ENCODE peak calls at places on chromosomes 1 and 21, in five cellular contexts. S, G, K, X and Y are unnamed samples.

GRCh38 chr1:234188454-234188792 is 184.8 kb upstream of the COA6 start:
- DNase-seq in S (no peak), G (no peak), K (no peak), X (no peak), Y (no peak)

GRCh38 chr1:234398849-234399381 is 25.7 kb downstream of the COA6 start:
- DNase-seq in S (no peak), G (no peak), K (no peak), X (no peak), Y (no peak)

GRCh38 chr1:56068908-56069307 is 510.5 kb downstream of the PLPP3 start:
- DNase-seq in S (no peak), G (no peak), K (no peak), X (no peak), Y (no peak)

GRCh38 chr1:113036639-113037321 is 36.2 kb upstream of the LRIG2 start:
- DNase-seq in S (no peak), G (no peak), K (no peak), X (no peak), Y (no peak)

GRCh38 chr1:119743308-119743707 is 25.4 kb downstream of the HMGCS2 start:
- DNase-seq in S (no peak), G (no peak), K (no peak), X (no peak), Y (no peak)

GRCh38 chr1:11692899-11693590 is 1.5 kb downstream of the DRAXIN start:
- DNase-seq in S (peak; percentile 60), G (no peak), K (no peak), X (peak; percentile 30), Y (peak; percentile 70)

GRCh38 chr21:17513214-17514123 is 626 bp downstream of the CXADR start:
- DNase-seq in S (peak; percentile 20), G (peak; percentile 23), K (peak; percentile 77), X (no peak), Y (no peak)

GRCh38 chr1:169491845-169492281 is 6.1 kb upstream of the SLC19A2 start:
- DNase-seq in S (no peak), G (no peak), K (no peak), X (no peak), Y (no peak)

GRCh38 chr1:28592314-28593071 is 428 bp downstream of the RAB42 start:
- DNase-seq in S (no peak), G (no peak), K (peak; percentile 71), X (no peak), Y (no peak)

GRCh38 chr1:190043655-190044054 is 434.0 kb downstream of the BRINP3 start:
- DNase-seq in S (no peak), G (no peak), K (no peak), X (no peak), Y (no peak)

GRCh38 chr1:236522937-236523703 is 662 bp upstream of the LGALS8 start:
- DNase-seq in S (no peak), G (peak; percentile 33), K (no peak), X (no peak), Y (no peak)

GRCh38 chr1:234276389-234276788 is 96.9 kb upstream of the COA6 start:
- DNase-seq in S (no peak), G (no peak), K (no peak), X (no peak), Y (no peak)

GRCh38 chr1:26281091-26281958 is 1.4 kb downstream of the SH3BGRL3 start:
- DNase-seq in S (no peak), G (no peak), K (no peak), X (no peak), Y (no peak)

GRCh38 chr1:247378334-247379073 is 37.5 kb upstream of the NLRP3 start:
- DNase-seq in S (no peak), G (no peak), K (no peak), X (no peak), Y (no peak)

GRCh38 chr21:45992311-45993209 is 11.0 kb downstream of the COL6A1 start:
- DNase-seq in S (no peak), G (peak; percentile 35), K (peak; percentile 65), X (peak; percentile 30), Y (peak; percentile 65)

GRCh38 chr21:33058468-33059318 is 11.2 kb upstream of the OLIG1 start:
- DNase-seq in S (no peak), G (no peak), K (no peak), X (no peak), Y (no peak)

GRCh38 chr1:151047591-151047924 is at the start of gene C1orf56:
- DNase-seq in S (no peak), G (peak; percentile 74), K (peak; percentile 84), X (peak; percentile 63), Y (peak; percentile 81)

GRCh38 chr1:58065520-58065919 is 481.0 kb downstream of the OMA1 start:
- DNase-seq in S (no peak), G (no peak), K (no peak), X (no peak), Y (no peak)

GRCh38 chr1:72357411-72357810 is 75.1 kb upstream of the NEGR1 start:
- DNase-seq in S (no peak), G (no peak), K (no peak), X (no peak), Y (no peak)

GRCh38 chr1:154159554-154159953 is 4.7 kb upstream of the NUP210L start:
- DNase-seq in S (no peak), G (no peak), K (no peak), X (no peak), Y (no peak)

GRCh38 chr1:44019398-44020044 is 11.7 kb downstream of the SLC6A9 start:
- DNase-seq in S (no peak), G (no peak), K (no peak), X (no peak), Y (no peak)

GRCh38 chr1:9289724-9290493 is 2.8 kb upstream of the SPSB1 start:
- DNase-seq in S (peak; percentile 75), G (peak; percentile 87), K (no peak), X (peak; percentile 90), Y (no peak)

GRCh38 chr21:42649122-42650032 is 4.0 kb upstream of the PDE9A start:
- DNase-seq in S (no peak), G (no peak), K (no peak), X (no peak), Y (no peak)

GRCh38 chr1:82795503-82796149 is 994.9 kb downstream of the ADGRL2 start:
- DNase-seq in S (peak; percentile 10), G (no peak), K (no peak), X (no peak), Y (no peak)

GRCh38 chr1:63674238-63674864 is 81.1 kb downstream of the PGM1 start:
- DNase-seq in S (peak; percentile 95), G (peak; percentile 81), K (no peak), X (peak; percentile 72), Y (peak; percentile 89)

GRCh38 chr1:224769987-224770693 is 154.0 kb downstream of the CNIH3 start:
- DNase-seq in S (peak; percentile 11), G (no peak), K (no peak), X (no peak), Y (no peak)

GRCh38 chr1:200518524-200518923 is 102.0 kb downstream of the KIF14 start:
- DNase-seq in S (no peak), G (no peak), K (no peak), X (no peak), Y (no peak)

GRCh38 chr1:213988639-213989070 is 882 bp downstream of the PROX1 start:
- DNase-seq in S (no peak), G (no peak), K (no peak), X (no peak), Y (no peak)

GRCh38 chr21:36973986-36974850 is 7.7 kb upstream of the HLCS start:
- DNase-seq in S (no peak), G (no peak), K (no peak), X (no peak), Y (no peak)

GRCh38 chr21:33255404-33255803 is 10.8 kb upstream of the IL10RB start:
- DNase-seq in S (no peak), G (no peak), K (no peak), X (no peak), Y (no peak)

GRCh38 chr1:218299416-218299815 is 14.3 kb downstream of the RRP15 start:
- DNase-seq in S (peak; percentile 30), G (no peak), K (no peak), X (no peak), Y (no peak)

GRCh38 chr21:37797403-37797802 is 118.9 kb downstream of the KCNJ6 start:
- DNase-seq in S (no peak), G (no peak), K (no peak), X (no peak), Y (no peak)

DNA sequence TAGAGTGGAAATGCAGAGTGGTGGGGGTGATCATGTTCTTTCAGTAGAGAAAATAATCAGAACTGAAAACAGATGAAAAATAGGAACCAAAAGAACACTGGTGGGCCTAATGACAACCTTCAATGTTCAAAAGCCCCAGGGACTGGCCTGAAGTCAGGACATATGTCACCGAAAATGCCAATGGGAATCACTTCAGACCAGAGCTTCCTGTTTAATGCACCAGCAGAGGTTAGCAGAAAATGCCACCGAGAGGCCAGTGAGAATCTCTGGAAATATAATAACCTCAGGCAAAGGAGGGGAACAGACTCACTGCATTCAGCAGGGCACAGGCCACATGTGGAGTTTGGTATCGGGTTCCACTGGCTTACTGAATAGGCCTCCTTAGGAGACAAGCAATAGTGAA is 15.9 kb upstream of the CD58 start:
- DNase-seq in S (no peak), G (no peak), K (no peak), X (no peak), Y (no peak)
- H3K4me3 ChIP-seq in S (no peak overlapping the region), G (no peak overlapping the region), K (no peak overlapping the region), X (no peak overlapping the region), Y (no peak overlapping the region)

DNA sequence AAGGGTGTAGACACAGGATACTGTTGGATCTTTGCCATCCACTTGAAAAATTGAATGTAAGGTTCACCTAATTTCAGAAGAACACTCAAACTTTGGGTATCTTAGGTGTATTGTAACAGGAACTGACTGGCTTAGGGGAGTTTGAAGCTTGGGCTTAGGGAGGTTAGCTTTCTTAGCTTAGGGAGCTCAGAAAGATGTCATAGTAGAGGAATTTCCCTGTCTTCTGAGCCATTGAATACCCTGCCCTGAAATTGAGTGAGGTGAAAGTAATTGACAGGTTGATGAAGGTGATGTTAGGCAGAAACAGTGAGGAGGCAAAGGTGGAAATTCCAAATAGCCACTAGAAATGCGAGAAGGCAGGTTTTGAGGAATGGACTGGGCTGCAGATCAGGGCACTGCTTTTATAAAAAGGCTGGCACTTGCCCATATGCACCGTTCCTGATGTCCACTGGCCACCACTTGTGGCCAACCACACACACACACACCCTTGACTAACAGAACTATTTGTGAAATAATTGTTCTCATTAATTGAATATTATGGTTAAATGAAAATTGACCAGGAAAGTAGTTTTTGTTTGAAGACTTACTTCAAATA is 16.5 kb downstream of the BACH1 start:
- DNase-seq in S (no peak), G (no peak), K (no peak), X (no peak), Y (no peak)
- H3K27ac ChIP-seq in S (no peak overlapping the region), G (no peak overlapping the region), K (no peak overlapping the region), X (no peak overlapping the region), Y (no peak overlapping the region)

GRCh38 chr1:160425847-160426246 is 25.5 kb downstream of the VANGL2 start:
- DNase-seq in S (no peak), G (no peak), K (no peak), X (no peak), Y (no peak)

GRCh38 chr1:160427625-160428024 is 27.3 kb downstream of the VANGL2 start:
- DNase-seq in S (no peak), G (no peak), K (no peak), X (no peak), Y (peak; percentile 42)

GRCh38 chr1:160420881-160421842 is 20.8 kb downstream of the VANGL2 start:
- DNase-seq in S (no peak), G (no peak), K (no peak), X (no peak), Y (peak; percentile 58)

GRCh38 chr1:160421881-160422280 is 21.5 kb downstream of the VANGL2 start:
- DNase-seq in S (no peak), G (no peak), K (no peak), X (no peak), Y (no peak)

GRCh38 chr1:160423966-160424365 is 23.6 kb downstream of the VANGL2 start:
- DNase-seq in S (no peak), G (no peak), K (no peak), X (no peak), Y (no peak)
- H3K36me3 ChIP-seq in S (no peaks in the 10 kb centered on the region), G (no peaks in the 10 kb centered on the region), K (no peaks in the 10 kb centered on the region), X (no peaks in the 10 kb centered on the region), Y (no peaks in the 10 kb centered on the region)

GRCh38 chr1:31669786-31670582 is 25.3 kb upstream of the PEF1 start:
- DNase-seq in S (peak; percentile 22), G (peak; percentile 70), K (peak; percentile 91), X (peak; percentile 71), Y (peak; percentile 91)
- H3K4me3 ChIP-seq in S (peak overlapping the region; percentile 12), G (peak overlapping the region; percentile 10), K (peak overlapping the region; percentile 16), X (peak overlapping the region; percentile 32), Y (peak overlapping the region; percentile 55)